ENCODE peak calls at places on chromosomes 12 and 14, in four cellular contexts. W is HFFc6, G is neural crest cell, T is upper lobe of right lung. H is an unnamed sample.

GRCh38 chr12:68454855-68455254 is 122.7 kb upstream of the MDM1 start:
- DNase-seq in T (no peak), G (no peak), W (no peak), H (no peak)

GRCh38 chr12:122473543-122474323 is 27.0 kb downstream of the ZCCHC8 start:
- DNase-seq in T (no peak), W (no peak), G (no peak), H (no peak)

GRCh38 chr14:96626916-96627315 is 124.7 kb downstream of the PAPOLA start:
- DNase-seq in W (no peak), T (no peak), G (no peak), H (peak)

GRCh38 chr14:31902002-31902401 is 175.1 kb upstream of the ARHGAP5 start:
- DNase-seq in W (no peak), T (no peak), G (no peak), H (no peak)

GRCh38 chr12:108597559-108598471 is at the start of gene TMEM119:
- DNase-seq in T (no peak), G (no peak), W (no peak), H (no peak)

GRCh38 chr14:67541448-67542387 is 8.6 kb downstream of the PLEKHH1 start:
- DNase-seq in G (no peak), T (peak), W (no peak), H (peak)

GRCh38 chr12:58832920-58833319 is 87.4 kb downstream of the LRIG3 start:
- DNase-seq in T (no peak), G (no peak), W (no peak), H (no peak)

GRCh38 chr12:110585231-110585799 is 2.2 kb upstream of the PPTC7 start:
- DNase-seq in W (peak), G (no peak), T (no peak), H (no peak)

GRCh38 chr12:10392394-10392930 is 2.6 kb upstream of the KLRK1 start:
- DNase-seq in W (peak), T (no peak), G (no peak), H (no peak)

GRCh38 chr14:20499108-20499507 is 6.2 kb upstream of the RNASE10 start:
- DNase-seq in G (no peak), T (no peak), W (no peak), H (no peak)

GRCh38 chr12:45887544-45887943 is 102.8 kb downstream of the SCAF11 start:
- DNase-seq in W (no peak), T (no peak), G (no peak), H (no peak)

GRCh38 chr14:98959410-98959809 is 312.6 kb downstream of the BCL11B start:
- DNase-seq in G (no peak), W (no peak), T (no peak), H (no peak)

GRCh38 chr12:124045671-124046070 is 72.7 kb downstream of the ZNF664 start:
- DNase-seq in T (no peak), W (no peak), G (no peak), H (no peak)

GRCh38 chr12:105803292-105803691 is 335.5 kb downstream of the NUAK1 start:
- DNase-seq in W (no peak), T (no peak), G (no peak), H (no peak)

GRCh38 chr14:71905031-71905430 is 27.2 kb upstream of the RGS6 start:
- DNase-seq in T (no peak), W (no peak), G (no peak), H (no peak)

GRCh38 chr12:176321-177181 is 37.4 kb downstream of the SLC6A12 start:
- DNase-seq in T (no peak), G (no peak), W (peak), H (no peak)

GRCh38 chr12:19485240-19485639 is 45.9 kb downstream of the AEBP2 start:
- DNase-seq in W (no peak), G (no peak), T (no peak), H (no peak)

GRCh38 chr14:65414961-65415589 is 2.5 kb downstream of the FUT8 start:
- DNase-seq in W (peak), T (no peak), G (no peak), H (no peak)

GRCh38 chr12:119014368-119014767 is 33.0 kb downstream of the SRRM4 start:
- DNase-seq in G (no peak), W (no peak), T (no peak), H (no peak)

GRCh38 chr12:47818701-47819543 is 781 bp downstream of the HDAC7 start:
- DNase-seq in G (peak), W (peak), T (peak), H (peak)

GRCh38 chr14:76305474-76305826 is 70.5 kb upstream of the ESRRB start:
- DNase-seq in T (no peak), G (no peak), W (no peak), H (peak)

GRCh38 chr12:74382994-74383393 is 154.6 kb upstream of the ATXN7L3B start:
- DNase-seq in W (no peak), G (no peak), T (no peak), H (no peak)

GRCh38 chr12:74381968-74382367 is 155.7 kb upstream of the ATXN7L3B start:
- DNase-seq in T (no peak), W (no peak), G (no peak), H (no peak)

DNA sequence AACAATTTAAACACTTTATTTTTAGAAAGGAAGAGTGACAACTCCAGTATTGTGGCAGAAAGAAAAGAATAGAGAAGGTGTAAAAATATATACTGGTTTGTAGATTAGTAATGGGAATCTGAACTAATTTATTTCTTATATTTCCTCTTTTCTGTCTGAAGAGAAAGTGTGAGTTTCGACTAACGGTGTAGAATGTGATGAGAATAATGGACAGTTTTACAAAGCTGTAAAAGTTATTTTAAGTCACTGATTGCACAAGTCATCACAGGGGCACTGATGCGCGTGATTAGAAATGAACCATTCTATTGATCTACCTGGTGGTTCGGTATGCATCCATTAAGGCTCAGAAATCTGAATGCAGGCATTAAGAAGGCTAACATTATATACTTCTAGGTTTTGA is 158.5 kb upstream of the ATXN7L3B start:
- DNase-seq in W (no peak), T (no peak), G (no peak), H (no peak)
- TF ChIP-seq CTCF in W (no peak), T (no peak), G (no peak), H (no peak)

DNA sequence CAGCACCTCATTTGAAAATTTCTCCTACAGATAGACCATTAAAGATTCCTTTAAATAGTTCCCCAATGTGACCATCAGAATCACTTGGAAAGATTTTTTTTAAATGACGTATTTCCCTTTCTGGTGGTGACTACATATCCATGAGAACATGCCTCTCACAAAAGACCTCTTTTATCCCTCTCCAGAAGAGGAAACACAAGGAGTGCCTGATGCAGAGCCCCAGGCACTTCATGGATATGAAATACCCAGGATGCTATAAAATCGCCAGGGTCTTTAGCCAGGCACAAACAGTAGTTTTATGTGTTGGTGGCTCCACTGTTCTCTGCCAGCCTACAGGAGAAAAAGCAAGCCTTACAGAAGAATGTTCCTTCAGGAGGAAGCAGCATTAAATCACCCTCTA is 97.1 kb downstream of the ETNK1 start:
- DNase-seq in T (no peak), G (no peak), W (no peak), H (no peak)
- TF ChIP-seq CTCF in T (no peak), G (no peak), W (no peak), H (no peak)

GRCh38 chr12:107326237-107326636 is 232.9 kb upstream of the CRY1 start:
- DNase-seq in G (no peak), T (no peak), W (no peak), H (no peak)
- TF ChIP-seq CTCF in G (no peak), T (no peak), W (no peak), H (no peak)

GRCh38 chr12:65106948-65107347 is 14.2 kb downstream of the WIF1 start:
- DNase-seq in T (no peak), W (peak), G (no peak), H (no peak)
- TF ChIP-seq CTCF in T (peak), W (peak), G (peak), H (peak)

GRCh38 chr12:34016361-34016760 is 5.9 kb upstream of the ALG10 start:
- DNase-seq in T (no peak), G (no peak), W (no peak), H (no peak)
- TF ChIP-seq CTCF in T (no peak), G (no peak), W (no peak), H (peak)

GRCh38 chr12:15583804-15584203 is 205.4 kb downstream of the EPS8 start:
- DNase-seq in G (no peak), W (no peak), T (no peak), H (no peak)
- TF ChIP-seq CTCF in G (no peak), W (no peak), T (no peak), H (no peak)

GRCh38 chr12:54689984-54690383 is 41.8 kb upstream of the DCD start:
- DNase-seq in T (no peak), G (no peak), W (no peak), H (no peak)
- TF ChIP-seq CTCF in T (no peak), G (peak), W (peak), H (peak)

GRCh38 chr12:53223006-53223305 is 9.1 kb downstream of the RARG start:
- DNase-seq in G (no peak), T (no peak), W (no peak), H (no peak)

GRCh38 chr12:53225635-53226424 is 6.2 kb downstream of the RARG start:
- DNase-seq in W (no peak), G (no peak), T (no peak), H (no peak)

GRCh38 chr12:53224897-53225634 is 6.9 kb downstream of the RARG start:
- DNase-seq in W (no peak), T (no peak), G (no peak), H (no peak)

GRCh38 chr12:53223391-53224267 is 8.4 kb downstream of the RARG start:
- DNase-seq in G (no peak), T (no peak), W (no peak), H (no peak)

DNA sequence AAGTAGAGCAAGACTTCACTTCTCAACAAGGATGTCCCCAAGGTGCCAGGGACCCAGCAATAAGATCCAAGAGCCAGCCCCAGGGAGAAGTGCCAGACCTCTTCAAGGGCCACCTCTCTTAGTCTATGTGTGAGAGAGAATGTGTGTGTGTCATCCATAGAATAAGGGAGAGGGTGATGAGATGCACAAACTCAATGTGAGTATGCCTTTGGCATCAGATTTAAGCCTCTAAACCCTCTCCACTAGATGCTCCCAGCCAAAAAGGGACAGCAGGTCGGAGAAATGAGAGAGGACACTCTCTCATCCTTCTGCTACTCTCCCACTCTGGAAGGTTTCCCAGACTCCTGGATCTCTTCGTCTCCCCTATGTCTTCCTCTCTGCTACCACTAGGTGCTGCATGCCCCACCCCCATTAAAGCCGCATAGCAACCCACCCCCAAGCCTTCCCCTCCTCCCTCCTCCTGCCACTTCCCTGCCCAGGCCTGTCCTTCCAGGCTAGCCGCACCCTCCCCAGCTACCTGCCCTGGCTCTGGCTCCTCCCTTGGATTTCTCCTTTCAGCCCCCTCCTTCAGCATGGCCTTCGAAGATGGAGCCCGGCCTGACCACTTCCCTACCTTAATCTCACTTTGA is 7.6 kb downstream of the RARG start:
- DNase-seq in T (no peak), G (no peak), W (no peak), H (no peak)
- TF ChIP-seq CTCF in T (peak), G (peak), W (peak), H (peak)